ENCODE peak calls at places on chromosomes 11 and 22, in six cellular contexts. Y is HCT116, M is Panc1, E is neuronal stem cell, S is DND-41, K is adrenal gland. I is an unnamed sample. For H3K4me1 and H3K36me3, the result is how much of the 10 kb centered on the place peaks cover.

GRCh38 chr11:100528872-100529416 is 158.1 kb upstream of the ARHGAP42 start:
- DNase-seq in Y (no peak), M (no peak), E (no peak), S (no peak), K (no peak), I (no peak)

GRCh38 chr11:76672431-76673163 is 2.0 kb upstream of the LRRC32 start:
- DNase-seq in Y (no peak), M (no peak), E (no peak), S (peak), K (peak), I (peak)

GRCh38 chr11:126661051-126661450 is 305.6 kb downstream of the ST3GAL4 start:
- DNase-seq in Y (no peak), M (no peak), E (no peak), S (no peak), K (no peak), I (no peak)

GRCh38 chr11:125225401-125225800 is 60.9 kb downstream of the PKNOX2 start:
- DNase-seq in Y (no peak), M (no peak), E (no peak), S (no peak), K (no peak), I (no peak)

GRCh38 chr11:69005631-69006368 is 7.2 kb downstream of the MRGPRF start:
- DNase-seq in Y (no peak), M (no peak), E (no peak), S (no peak), K (no peak), I (no peak)

GRCh38 chr22:19085233-19086043 is 36.8 kb downstream of the DGCR2 start:
- DNase-seq in Y (no peak), M (no peak), E (no peak), S (no peak), K (no peak), I (no peak)

GRCh38 chr11:113628912-113629311 is 77.2 kb downstream of the TMPRSS5 start:
- DNase-seq in Y (no peak), M (no peak), E (peak), S (no peak), K (no peak), I (no peak)

GRCh38 chr11:79417069-79417920 is 23.5 kb downstream of the TENM4 start:
- DNase-seq in Y (no peak), M (no peak), E (no peak), S (no peak), K (no peak), I (no peak)

GRCh38 chr11:59097113-59097708 is 9.8 kb upstream of the FAM111B start:
- DNase-seq in Y (peak), M (no peak), E (peak), S (peak), K (peak), I (peak)

GRCh38 chr11:73384871-73385692 is 8.9 kb downstream of the RELT start:
- DNase-seq in Y (no peak), M (no peak), E (no peak), S (peak), K (peak), I (no peak)

GRCh38 chr11:64123102-64123434 is 42.8 kb downstream of the MACROD1 start:
- DNase-seq in Y (no peak), M (no peak), E (no peak), S (no peak), K (peak), I (no peak)

GRCh38 chr11:108601150-108601549 is 7.6 kb upstream of the EXPH5 start:
- DNase-seq in Y (no peak), M (no peak), E (no peak), S (no peak), K (no peak), I (no peak)

GRCh38 chr22:23215294-23216204 is 35.2 kb downstream of the BCR start:
- DNase-seq in Y (no peak), M (no peak), E (no peak), S (no peak), K (no peak), I (no peak)

GRCh38 chr22:23216331-23217170 is 36.2 kb downstream of the BCR start:
- DNase-seq in Y (no peak), M (no peak), E (no peak), S (peak), K (no peak), I (peak)

GRCh38 chr22:23218867-23219251 is 38.5 kb downstream of the BCR start:
- DNase-seq in Y (no peak), M (no peak), E (no peak), S (peak), K (peak), I (no peak)

GRCh38 chr22:23218053-23218866 is 38.0 kb downstream of the BCR start:
- DNase-seq in Y (no peak), M (no peak), E (no peak), S (no peak), K (no peak), I (no peak)

GRCh38 chr22:23217171-23218052 is 37.1 kb downstream of the BCR start:
- DNase-seq in Y (no peak), M (no peak), E (no peak), S (no peak), K (peak), I (no peak)
- H3K4me1 ChIP-seq in Y (under half), M (under half), E (under half), S (half or more), K (under half), I (half or more)

DNA sequence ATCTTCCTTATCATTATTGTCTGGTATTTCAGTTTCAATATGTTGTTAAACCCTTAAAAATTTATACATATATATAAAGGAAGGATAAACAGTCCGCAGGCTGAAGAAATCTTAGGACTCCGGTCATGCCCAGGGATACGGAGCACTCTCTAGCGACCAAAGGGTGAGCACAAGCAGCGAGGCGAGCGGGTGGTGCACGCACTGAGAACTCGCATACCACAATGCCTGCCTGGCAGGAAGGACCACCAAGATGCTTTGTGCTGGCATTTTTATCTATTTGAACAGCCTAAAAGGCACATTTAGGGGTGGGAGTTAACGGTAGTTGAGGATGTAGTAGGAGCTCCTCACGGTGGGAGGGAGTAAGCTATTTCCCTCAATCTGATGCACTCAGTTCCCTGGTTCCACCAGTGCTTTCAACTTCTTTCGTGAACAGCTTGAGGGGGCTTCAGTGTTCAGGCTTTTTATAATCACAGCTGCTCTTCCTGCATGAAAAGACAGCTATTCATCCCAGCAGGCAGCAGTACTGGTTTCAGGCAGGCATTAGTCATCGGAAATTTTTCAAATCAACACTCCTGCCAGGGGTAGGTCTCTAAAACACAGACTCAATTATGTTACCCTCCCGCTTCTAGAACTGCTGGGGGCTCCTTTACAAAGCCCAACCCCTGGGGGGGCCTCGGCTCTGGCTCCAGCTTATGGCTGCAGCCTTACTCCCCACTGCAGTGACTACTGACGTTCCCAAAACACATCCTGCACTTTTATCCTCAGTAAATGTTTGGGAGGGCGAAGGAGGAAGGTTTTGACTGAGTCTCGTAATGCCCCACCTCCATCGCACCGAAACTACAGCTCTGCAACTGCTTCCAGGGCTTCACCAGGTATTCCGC is 6.0 kb downstream of the POLDIP3 start:
- DNase-seq in Y (no peak), M (no peak), E (peak), S (no peak), K (no peak), I (no peak)
- H3K36me3 ChIP-seq in Y (under half), M (under half), E (half or more), S (half or more), K (under half), I (under half)

GRCh38 chr11:17782145-17782544 is 47.6 kb downstream of the KCNC1 start:
- DNase-seq in Y (no peak), M (no peak), E (no peak), S (no peak), K (no peak), I (no peak)
- H3K4me1 ChIP-seq in Y (under half), M (under half), E (under half), S (under half), K (under half), I (under half)

GRCh38 chr22:40320687-40321086 is 25.6 kb upstream of the ADSL start:
- DNase-seq in Y (no peak), M (no peak), E (no peak), S (no peak), K (no peak), I (no peak)
- H3K36me3 ChIP-seq in Y (under half), M (under half), E (half or more), S (half or more), K (half or more), I (half or more)